ENCODE peak calls at places on chromosomes 3 and 15, in four cellular contexts. D is lower lobe of right lung, G is EL, H is hippocampal formation. M is an unnamed sample.

GRCh38 chr15:49898097-49898496 is 220.9 kb downstream of the ATP8B4 start:
- DNase-seq in D (no peak), G (no peak), H (no peak), M (no peak)

GRCh38 chr15:87118424-87118823 is 1038.8 kb downstream of the AGBL1 start:
- DNase-seq in D (no peak), G (no peak), H (no peak), M (no peak)

GRCh38 chr15:70954176-70954575 is 61.5 kb downstream of the LRRC49 start:
- DNase-seq in D (no peak), G (peak; percentile 23), H (no peak), M (no peak)

GRCh38 chr15:72515591-72516389 is 41.7 kb downstream of the ARIH1 start:
- DNase-seq in D (no peak), G (peak; percentile 13), H (no peak), M (no peak)

GRCh38 chr3:99789322-99789721 is 28.3 kb upstream of the CMSS1 start:
- DNase-seq in D (no peak), G (peak; percentile 68), H (no peak), M (peak; percentile 76)

GRCh38 chr15:90407871-90408317 is 19.9 kb downstream of the IQGAP1 start:
- DNase-seq in D (no peak), G (peak; percentile 32), H (no peak), M (no peak)

GRCh38 chr15:67587754-67588153 is 45.3 kb downstream of the MAP2K5 start:
- DNase-seq in D (no peak), G (no peak), H (no peak), M (no peak)

GRCh38 chr15:62896969-62897486 is 145.5 kb upstream of the TPM1 start:
- DNase-seq in D (peak; percentile 78), G (peak; percentile 100), H (no peak), M (peak; percentile 99)

GRCh38 chr3:94137377-94137776 is 74.5 kb downstream of the NSUN3 start:
- DNase-seq in D (no peak), G (peak; percentile 5), H (no peak), M (no peak)

GRCh38 chr15:75052972-75053747 is 29.8 kb downstream of the PPCDC start:
- DNase-seq in D (no peak), G (no peak), H (no peak), M (no peak)

GRCh38 chr3:24725514-24726255 is 231.0 kb upstream of the THRB start:
- DNase-seq in D (no peak), G (no peak), H (no peak), M (no peak)

GRCh38 chr3:41464858-41465257 is 265.6 kb downstream of the CTNNB1 start:
- DNase-seq in D (no peak), G (no peak), H (no peak), M (no peak)

GRCh38 chr3:154931484-154931883 is 148.6 kb upstream of the MME start:
- DNase-seq in D (no peak), G (peak; percentile 76), H (no peak), M (peak; percentile 68)

GRCh38 chr3:3160826-3161225 is 18.7 kb downstream of the CRBN start:
- DNase-seq in D (no peak), G (no peak), H (no peak), M (no peak)

GRCh38 chr15:27844018-27844666 is 255.0 kb downstream of the OCA2 start:
- DNase-seq in D (no peak), G (no peak), H (no peak), M (peak; percentile 15)

GRCh38 chr15:74127954-74128784 is 2.2 kb upstream of the ISLR2 start:
- DNase-seq in D (no peak), G (peak; percentile 19), H (no peak), M (peak; percentile 29)

GRCh38 chr3:77446084-77446483 is 406.2 kb downstream of the ROBO2 start:
- DNase-seq in D (no peak), G (no peak), H (no peak), M (no peak)

GRCh38 chr15:42279234-42279723 is 6.0 kb upstream of the TMEM87A start:
- DNase-seq in D (no peak), G (no peak), H (no peak), M (no peak)

GRCh38 chr15:90142216-90143175 is 40.2 kb upstream of the IDH2 start:
- DNase-seq in D (peak; percentile 24), G (no peak), H (no peak), M (no peak)

GRCh38 chr15:83890584-83890983 is 236.7 kb downstream of the ADAMTSL3 start:
- DNase-seq in D (no peak), G (no peak), H (no peak), M (no peak)

GRCh38 chr3:138384971-138385370 is 36.6 kb downstream of the MRAS start:
- DNase-seq in D (no peak), G (no peak), H (no peak), M (no peak)

GRCh38 chr3:15858547-15859506 is 61.0 kb upstream of the ANKRD28 start:
- DNase-seq in D (peak; percentile 81), G (peak; percentile 11), H (no peak), M (peak; percentile 21)

GRCh38 chr3:138668107-138668506 is 59.5 kb downstream of the FAIM start:
- DNase-seq in D (no peak), G (no peak), H (no peak), M (no peak)

GRCh38 chr15:80249973-80250372 is 2.0 kb downstream of the CTXND1 start:
- DNase-seq in D (no peak), G (no peak), H (no peak), M (no peak)

GRCh38 chr15:101620645-101621044 is 31.5 kb downstream of the TM2D3 start:
- DNase-seq in D (no peak), G (no peak), H (no peak), M (no peak)

GRCh38 chr15:47726399-47726823 is 9.1 kb downstream of the SEMA6D start:
- DNase-seq in D (no peak), G (no peak), H (no peak), M (peak; percentile 44)

GRCh38 chr15:69600556-69601085 is 148.0 kb downstream of the RPLP1 start:
- DNase-seq in D (no peak), G (no peak), H (no peak), M (no peak)

GRCh38 chr3:8464668-8465067 is 37.0 kb upstream of the LMCD1 start:
- DNase-seq in D (no peak), G (no peak), H (no peak), M (no peak)

GRCh38 chr15:79872358-79873017 is 24.3 kb downstream of the MTHFS start:
- DNase-seq in D (peak; percentile 46), G (peak; percentile 44), H (no peak), M (peak; percentile 69)

GRCh38 chr3:45100998-45101407 is 45.2 kb downstream of the CDCP1 start:
- DNase-seq in D (no peak), G (peak; percentile 24), H (no peak), M (peak; percentile 30)

M was measured in ELR.